ENCODE peak calls at places on chromosome 17, in seven cellular contexts. Y, I, Q, L, D, C and U are unnamed samples.

GRCh38 chr17:68719431-68719830 is 118.3 kb upstream of the FAM20A start:
- DNase-seq in Y (no peak), I (no peak), Q (no peak), L (no peak), D (no peak), C (no peak), U (no peak)

GRCh38 chr17:50837980-50838954 is 2.9 kb downstream of the WFIKKN2 start:
- DNase-seq in Y (no peak), I (no peak), Q (no peak), L (peak; percentile 29), D (no peak), C (no peak), U (no peak)

GRCh38 chr17:8056232-8056975 is 17.5 kb downstream of the ALOX15B start:
- DNase-seq in Y (peak; percentile 58), I (no peak), Q (no peak), L (no peak), D (peak; percentile 84), C (peak; percentile 84), U (peak; percentile 48)

GRCh38 chr17:59381716-59382570 is 50.5 kb downstream of the YPEL2 start:
- DNase-seq in Y (no peak), I (no peak), Q (no peak), L (peak; percentile 76), D (peak; percentile 67), C (no peak), U (no peak)

GRCh38 chr17:3647769-3648540 is 11.4 kb downstream of the CTNS start:
- DNase-seq in Y (no peak), I (no peak), Q (peak; percentile 82), L (peak; percentile 49), D (peak; percentile 32), C (no peak), U (no peak)

GRCh38 chr17:59533694-59534093 is 31.7 kb upstream of the DHX40 start:
- DNase-seq in Y (no peak), I (no peak), Q (no peak), L (no peak), D (no peak), C (peak; percentile 42), U (peak; percentile 26)

GRCh38 chr17:38881600-38882191 is 11.8 kb downstream of the LASP1 start:
- DNase-seq in Y (no peak), I (no peak), Q (peak; percentile 72), L (peak; percentile 28), D (no peak), C (no peak), U (no peak)

GRCh38 chr17:146983-147761 is 9.8 kb downstream of the SCGB1C2 start:
- DNase-seq in Y (no peak), I (peak; percentile 7), Q (no peak), L (no peak), D (no peak), C (no peak), U (no peak)

GRCh38 chr17:2701161-2701995 is 10.2 kb downstream of the CLUH start:
- DNase-seq in Y (no peak), I (no peak), Q (no peak), L (no peak), D (no peak), C (no peak), U (no peak)

GRCh38 chr17:78497115-78497540 is 80.1 kb downstream of the DNAH17 start:
- DNase-seq in Y (peak; percentile 37), I (peak; percentile 42), Q (peak; percentile 81), L (peak; percentile 72), D (peak; percentile 71), C (peak; percentile 37), U (no peak)

GRCh38 chr17:57869599-57870282 is 19.9 kb upstream of the MRPS23 start:
- DNase-seq in Y (peak; percentile 79), I (no peak), Q (no peak), L (no peak), D (no peak), C (no peak), U (no peak)

GRCh38 chr17:20264996-20265395 is 202.3 kb downstream of the LGALS9B start:
- DNase-seq in Y (no peak), I (no peak), Q (no peak), L (no peak), D (no peak), C (no peak), U (no peak)

GRCh38 chr17:30570596-30571265 is 93.5 kb downstream of the GOSR1 start:
- DNase-seq in Y (no peak), I (no peak), Q (no peak), L (no peak), D (no peak), C (no peak), U (no peak)

GRCh38 chr17:2980904-2981246 is 82.5 kb downstream of the OR1D5 start:
- DNase-seq in Y (no peak), I (no peak), Q (no peak), L (no peak), D (no peak), C (no peak), U (no peak)

GRCh38 chr17:77419547-77420475 is 279.0 kb downstream of the SEC14L1 start:
- DNase-seq in Y (no peak), I (no peak), Q (peak; percentile 87), L (no peak), D (no peak), C (no peak), U (no peak)

GRCh38 chr17:64147110-64148016 is 17.4 kb upstream of the ERN1 start:
- DNase-seq in Y (no peak), I (no peak), Q (no peak), L (no peak), D (no peak), C (no peak), U (no peak)

GRCh38 chr17:62931101-62931500 is 34.9 kb upstream of the TANC2 start:
- DNase-seq in Y (no peak), I (no peak), Q (no peak), L (no peak), D (no peak), C (no peak), U (no peak)

GRCh38 chr17:59845595-59846390 is 47.0 kb downstream of the TUBD1 start:
- DNase-seq in Y (peak; percentile 68), I (no peak), Q (no peak), L (no peak), D (peak; percentile 67), C (peak; percentile 9), U (no peak)

GRCh38 chr17:7984904-7985303 is 17.5 kb upstream of the GUCY2D start:
- DNase-seq in Y (no peak), I (no peak), Q (no peak), L (no peak), D (no peak), C (no peak), U (no peak)

GRCh38 chr17:350706-351435 is 1.7 kb downstream of the RPH3AL start:
- DNase-seq in Y (no peak), I (no peak), Q (no peak), L (peak; percentile 26), D (no peak), C (peak; percentile 56), U (no peak)

GRCh38 chr17:71500761-71501555 is 619.9 kb upstream of the SOX9 start:
- DNase-seq in Y (no peak), I (no peak), Q (no peak), L (no peak), D (no peak), C (no peak), U (no peak)

GRCh38 chr17:58305626-58306025 is 23.0 kb downstream of the TSPOAP1 start:
- DNase-seq in Y (no peak), I (no peak), Q (no peak), L (no peak), D (no peak), C (no peak), U (no peak)

GRCh38 chr17:63476857-63477470 is at the start of gene ACE:
- DNase-seq in Y (no peak), I (peak; percentile 33), Q (peak; percentile 64), L (no peak), D (peak; percentile 40), C (no peak), U (no peak)

GRCh38 chr17:43940630-43941029 is 1.6 kb downstream of the PPY start:
- DNase-seq in Y (no peak), I (no peak), Q (peak; percentile 81), L (no peak), D (no peak), C (no peak), U (no peak)

GRCh38 chr17:35774499-35774898 is 13.8 kb downstream of the C17orf50 start:
- DNase-seq in Y (no peak), I (no peak), Q (no peak), L (peak; percentile 40), D (peak; percentile 33), C (no peak), U (no peak)

GRCh38 chr17:77227461-77228223 is 86.9 kb downstream of the SEC14L1 start:
- DNase-seq in Y (no peak), I (no peak), Q (no peak), L (no peak), D (no peak), C (no peak), U (no peak)

GRCh38 chr17:75589919-75590303 is 2.3 kb downstream of the MYO15B start:
- DNase-seq in Y (no peak), I (no peak), Q (no peak), L (peak; percentile 15), D (no peak), C (no peak), U (no peak)

GRCh38 chr17:79810138-79811027 is 13.5 kb upstream of the CBX8 start:
- DNase-seq in Y (peak; percentile 30), I (no peak), Q (peak; percentile 96), L (peak; percentile 65), D (peak; percentile 84), C (peak; percentile 46), U (peak; percentile 49)

GRCh38 chr17:58328195-58329034 is at the start of gene TSPOAP1:
- DNase-seq in Y (no peak), I (peak; percentile 62), Q (no peak), L (peak; percentile 61), D (no peak), C (peak; percentile 83), U (no peak)

GRCh38 chr17:77489898-77490265 is 349.1 kb downstream of the SEC14L1 start:
- DNase-seq in Y (no peak), I (no peak), Q (no peak), L (peak; percentile 68), D (peak; percentile 58), C (no peak), U (no peak)

GRCh38 chr17:73760186-73760758 is 116.0 kb upstream of the SDK2 start:
- DNase-seq in Y (no peak), I (no peak), Q (peak; percentile 34), L (no peak), D (no peak), C (no peak), U (no peak)

GRCh38 chr17:17575360-17576251 is 15.9 kb downstream of the PEMT start:
- DNase-seq in Y (no peak), I (no peak), Q (no peak), L (no peak), D (no peak), C (no peak), U (no peak)

GRCh38 chr17:1920948-1921351 is 91.1 kb downstream of the RPA1 start:
- DNase-seq in Y (no peak), I (no peak), Q (no peak), L (peak; percentile 41), D (peak; percentile 57), C (no peak), U (no peak)

GRCh38 chr17:17445925-17446665 is 30.7 kb upstream of the MED9 start:
- DNase-seq in Y (peak; percentile 77), I (no peak), Q (no peak), L (no peak), D (peak; percentile 76), C (no peak), U (no peak)

GRCh38 chr17:3968886-3969524 is 4.8 kb upstream of the ATP2A3 start:
- DNase-seq in Y (no peak), I (no peak), Q (no peak), L (no peak), D (no peak), C (peak; percentile 1), U (no peak)

GRCh38 chr17:14149751-14150150 is 80.4 kb downstream of the COX10 start:
- DNase-seq in Y (no peak), I (no peak), Q (no peak), L (no peak), D (no peak), C (no peak), U (no peak)